ENCODE peak calls at places on chromosomes 16 and 17, in nine cellular contexts. M is K562, T is A549, Z is ovary, S is stomach, N is sigmoid colon, J is transverse colon, K is tibial nerve, Q is H1. L is an unnamed sample.

GRCh38 chr17:54536306-54536705 is 364.3 kb upstream of the TOM1L1 start:
- DNase-seq in M (no peak), T (no peak), Z (no peak), S (no peak), N (no peak), J (no peak), K (no peak), Q (peak; percentile 2), L (no peak)

GRCh38 chr16:87645802-87646201 is 43.5 kb downstream of the JPH3 start:
- DNase-seq in M (no peak), T (no peak), Z (no peak), S (no peak), N (no peak), J (no peak), K (no peak), Q (no peak), L (no peak)

GRCh38 chr17:4499431-4500187 is 928 bp downstream of the SPNS2 start:
- DNase-seq in M (peak; percentile 39), T (peak; percentile 38), Z (no peak), S (no peak), N (no peak), J (no peak), K (no peak), Q (no peak), L (no peak)

GRCh38 chr16:11256657-11257130 is 690 bp upstream of the SOCS1 start:
- DNase-seq in M (peak; percentile 71), T (peak; percentile 38), Z (no peak), S (peak; percentile 69), N (peak; percentile 82), J (peak; percentile 70), K (peak; percentile 47), Q (no peak), L (peak; percentile 81)

GRCh38 chr16:56268799-56269198 is 77.5 kb downstream of the GNAO1 start:
- DNase-seq in M (no peak), T (no peak), Z (no peak), S (no peak), N (peak; percentile 62), J (no peak), K (no peak), Q (no peak), L (no peak)

GRCh38 chr17:43418441-43419374 is 19.9 kb downstream of the ARL4D start:
- DNase-seq in M (no peak), T (peak; percentile 97), Z (peak; percentile 35), S (no peak), N (peak; percentile 92), J (peak; percentile 37), K (no peak), Q (no peak), L (peak; percentile 79)

GRCh38 chr16:29816694-29817441 is 916 bp downstream of the PAGR1 start:
- DNase-seq in M (peak; percentile 63), T (peak; percentile 67), Z (peak; percentile 63), S (peak; percentile 65), N (peak; percentile 88), J (peak; percentile 73), K (peak; percentile 41), Q (no peak), L (no peak)

GRCh38 chr16:56320081-56320480 is 105.3 kb downstream of the AMFR start:
- DNase-seq in M (no peak), T (no peak), Z (no peak), S (no peak), N (no peak), J (no peak), K (no peak), Q (no peak), L (no peak)

GRCh38 chr17:37068266-37068665 is 119.5 kb downstream of the AATF start:
- DNase-seq in M (no peak), T (no peak), Z (peak; percentile 19), S (peak; percentile 35), N (no peak), J (no peak), K (no peak), Q (no peak), L (peak; percentile 20)

GRCh38 chr16:56506941-56507340 is 12.9 kb downstream of the BBS2 start:
- DNase-seq in M (no peak), T (no peak), Z (no peak), S (no peak), N (no peak), J (no peak), K (no peak), Q (no peak), L (no peak)

GRCh38 chr16:72787519-72788268 is 260.2 kb downstream of the ZFHX3 start:
- DNase-seq in M (no peak), T (no peak), Z (peak; percentile 70), S (peak; percentile 77), N (peak; percentile 90), J (peak; percentile 73), K (peak; percentile 58), Q (no peak), L (no peak)

GRCh38 chr17:3019761-3020160 is 43.6 kb downstream of the OR1D5 start:
- DNase-seq in M (no peak), T (no peak), Z (no peak), S (no peak), N (no peak), J (no peak), K (no peak), Q (no peak), L (no peak)

GRCh38 chr16:50841081-50841886 is 99.4 kb downstream of the CYLD start:
- DNase-seq in M (peak; percentile 78), T (no peak), Z (no peak), S (no peak), N (no peak), J (no peak), K (no peak), Q (no peak), L (peak; percentile 68)

GRCh38 chr16:84613408-84614071 is 4.3 kb downstream of the COTL1 start:
- DNase-seq in M (no peak), T (no peak), Z (no peak), S (no peak), N (no peak), J (no peak), K (no peak), Q (no peak), L (no peak)

GRCh38 chr16:69563605-69564580 is 1.9 kb upstream of the NFAT5 start:
- DNase-seq in M (no peak), T (no peak), Z (no peak), S (no peak), N (no peak), J (no peak), K (no peak), Q (no peak), L (no peak)

GRCh38 chr16:69566437-69567030 is 768 bp downstream of the NFAT5 start:
- DNase-seq in M (peak; percentile 58), T (peak; percentile 49), Z (peak; percentile 59), S (peak; percentile 45), N (peak; percentile 86), J (peak; percentile 60), K (peak; percentile 22), Q (no peak), L (peak; percentile 80)

GRCh38 chr16:69565611-69566436 is at the start of gene NFAT5:
- DNase-seq in M (peak; percentile 92), T (peak; percentile 72), Z (peak; percentile 87), S (peak; percentile 92), N (peak; percentile 95), J (peak; percentile 91), K (peak; percentile 85), Q (peak; percentile 53), L (peak; percentile 92)

GRCh38 chr16:69567031-69567680 is 1.4 kb downstream of the NFAT5 start:
- DNase-seq in M (no peak), T (no peak), Z (no peak), S (no peak), N (no peak), J (no peak), K (no peak), Q (no peak), L (no peak)

DNA sequence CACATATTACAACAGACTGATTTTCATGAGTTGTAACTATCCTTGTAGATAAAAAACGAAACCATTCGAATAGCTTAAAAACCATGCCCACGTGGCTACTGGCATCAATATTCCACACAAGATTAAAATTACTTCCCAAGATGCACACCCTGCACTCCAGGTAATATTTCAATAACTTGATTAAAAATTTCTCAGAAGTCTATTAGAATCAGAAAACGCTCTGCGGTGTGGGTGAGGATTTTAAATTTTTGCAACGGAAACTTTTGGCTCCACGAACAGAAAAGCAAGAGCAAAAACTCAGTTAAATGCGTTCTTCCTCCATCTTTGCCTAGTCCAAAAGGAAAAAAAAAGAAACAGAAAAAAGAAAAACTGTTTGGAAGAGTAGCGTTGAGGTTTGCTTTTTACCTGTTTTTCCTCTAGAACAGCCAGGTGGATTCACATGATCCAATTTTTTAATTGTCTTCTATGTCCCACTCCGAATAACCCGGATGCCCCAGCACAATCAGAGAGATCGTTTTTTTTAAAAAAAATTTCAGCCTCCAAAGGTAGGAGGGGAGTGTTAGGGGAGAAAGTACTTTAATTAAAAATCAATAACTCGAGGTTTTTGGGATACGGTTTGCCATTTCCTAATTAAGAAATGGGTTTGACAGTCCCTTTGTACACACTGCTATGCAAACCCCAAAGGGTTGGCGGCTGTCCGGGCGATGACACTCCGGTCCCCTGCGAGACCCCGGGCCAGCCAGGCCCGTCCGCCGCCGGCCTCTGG is 738 bp upstream of the NFAT5 start:
- DNase-seq in M (no peak), T (no peak), Z (no peak), S (no peak), N (no peak), J (no peak), K (no peak), Q (no peak), L (no peak)
- TF ChIP-seq EP300 in M (no peak), T (no peak), Z (no peak), S (no peak), N (no peak), J (no peak), K (no peak), Q (no peak), L (no peak)

GRCh38 chr16:13376174-13376573 is 474.8 kb downstream of the SHISA9 start:
- DNase-seq in M (no peak), T (no peak), Z (no peak), S (no peak), N (no peak), J (no peak), K (no peak), Q (no peak), L (no peak)
- TF ChIP-seq EP300 in M (no peak), T (no peak), Z (no peak), S (no peak), N (no peak), J (no peak), K (no peak), Q (no peak), L (no peak)

DNA sequence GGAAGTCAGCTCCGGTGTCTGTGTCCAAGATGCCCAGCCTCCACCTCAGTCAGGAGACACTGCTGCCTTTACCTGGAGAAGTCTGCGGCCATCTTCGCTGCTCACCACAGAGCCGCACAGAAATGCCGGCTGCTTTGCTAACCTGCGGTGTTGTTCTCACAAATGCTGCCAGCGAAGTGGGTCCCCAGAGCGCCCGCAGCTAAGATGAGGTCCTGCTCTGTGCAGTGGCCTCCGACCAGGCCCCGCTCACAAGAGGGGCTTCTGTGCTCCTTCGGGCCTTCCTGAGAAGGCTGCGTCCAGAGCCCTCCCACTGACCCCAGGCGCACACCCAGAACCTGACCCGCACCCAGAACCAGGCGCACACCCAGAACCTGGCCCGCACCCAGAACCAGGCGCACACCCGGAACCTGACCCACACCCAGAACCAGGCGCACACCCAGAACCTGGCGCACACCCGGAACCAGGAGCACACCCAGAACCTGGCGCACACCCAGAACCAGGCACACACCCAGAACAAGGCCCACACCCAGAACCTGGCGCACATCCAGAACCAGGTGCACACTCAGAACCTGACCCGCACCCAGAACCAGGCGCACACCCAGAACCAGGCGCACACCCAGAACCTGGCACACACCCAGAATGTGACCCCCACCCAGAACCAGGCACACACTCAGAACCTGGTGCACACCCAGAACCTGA is 51.5 kb upstream of the FASN start:
- DNase-seq in M (no peak), T (no peak), Z (no peak), S (no peak), N (no peak), J (no peak), K (no peak), Q (no peak), L (no peak)
- TF ChIP-seq EP300 in M (no peak), T (no peak), Z (no peak), S (no peak), N (no peak), J (no peak), K (no peak), Q (no peak), L (no peak)

GRCh38 chr17:80605326-80606066 is 60.9 kb downstream of the RPTOR start:
- DNase-seq in M (no peak), T (peak; percentile 40), Z (no peak), S (no peak), N (no peak), J (no peak), K (no peak), Q (no peak), L (no peak)
- TF ChIP-seq EP300 in M (no peak), T (no peak), Z (no peak), S (no peak), N (no peak), J (no peak), K (no peak), Q (no peak), L (no peak)